ENCODE peak calls at places on chromosomes 12 and 14, in nine cellular contexts. O is neural crest cell, S is nephron progenitor cell, G is anterior cingulate cortex, Z is HCT116, E is left ventricle myocardium superior, Q is endothelial cell, K is substantia nigra, A is PC-9. L is an unnamed sample.

GRCh38 chr14:73289308-73289707 is 52.0 kb downstream of the PAPLN start:
- DNase-seq in O (no peak), S (no peak), G (no peak), Z (no peak), E (no peak), Q (no peak), K (no peak), A (no peak), L (no peak)

GRCh38 chr12:24066097-24066496 is 116.6 kb upstream of the SOX5 start:
- DNase-seq in O (no peak), S (no peak), G (no peak), Z (no peak), E (no peak), Q (no peak), K (no peak), A (no peak), L (no peak)

GRCh38 chr14:69281450-69282169 is 21.7 kb downstream of the GALNT16 start:
- DNase-seq in O (no peak), S (no peak), G (no peak), Z (no peak), E (peak), Q (no peak), K (no peak), A (no peak), L (peak)

GRCh38 chr12:57377103-57377840 is 53.6 kb downstream of the R3HDM2 start:
- DNase-seq in O (no peak), S (no peak), G (no peak), Z (no peak), E (no peak), Q (no peak), K (no peak), A (no peak), L (no peak)

GRCh38 chr12:72570601-72571000 is 298.4 kb downstream of the TRHDE start:
- DNase-seq in O (peak), S (peak), G (no peak), Z (peak), E (no peak), Q (peak), K (no peak), A (no peak), L (peak)

GRCh38 chr12:17278946-17279345 is 673.0 kb upstream of the LMO3 start:
- DNase-seq in O (no peak), S (no peak), G (no peak), Z (no peak), E (no peak), Q (no peak), K (no peak), A (no peak), L (no peak)

GRCh38 chr12:96099986-96100385 is 64.6 kb upstream of the LTA4H start:
- DNase-seq in O (no peak), S (no peak), G (no peak), Z (no peak), E (peak), Q (peak), K (no peak), A (no peak), L (no peak)

GRCh38 chr14:32492482-32492881 is 163.4 kb downstream of the AKAP6 start:
- DNase-seq in O (no peak), S (no peak), G (no peak), Z (no peak), E (no peak), Q (no peak), K (no peak), A (no peak), L (no peak)

GRCh38 chr12:28961948-28962384 is 187.1 kb upstream of the FAR2 start:
- DNase-seq in O (no peak), S (no peak), G (no peak), Z (no peak), E (no peak), Q (no peak), K (no peak), A (no peak), L (no peak)

GRCh38 chr12:91109148-91109564 is 2.1 kb downstream of the LUM start:
- DNase-seq in O (peak), S (peak), G (no peak), Z (peak), E (peak), Q (peak), K (no peak), A (peak), L (peak)

GRCh38 chr12:72465940-72466630 is 193.9 kb downstream of the TRHDE start:
- DNase-seq in O (no peak), S (no peak), G (no peak), Z (no peak), E (no peak), Q (no peak), K (no peak), A (no peak), L (no peak)

GRCh38 chr14:91926131-91926890 is 21.2 kb downstream of the FBLN5 start:
- DNase-seq in O (no peak), S (no peak), G (no peak), Z (no peak), E (no peak), Q (no peak), K (no peak), A (no peak), L (no peak)

GRCh38 chr12:122137681-122138080 is 36.3 kb downstream of the IL31 start:
- DNase-seq in O (no peak), S (peak), G (no peak), Z (no peak), E (no peak), Q (no peak), K (no peak), A (no peak), L (no peak)

GRCh38 chr14:33592298-33592697 is 358.6 kb downstream of the EGLN3 start:
- DNase-seq in O (no peak), S (no peak), G (no peak), Z (no peak), E (no peak), Q (no peak), K (no peak), A (no peak), L (no peak)

GRCh38 chr14:104931323-104931770 is 6.7 kb downstream of the PLD4 start:
- DNase-seq in O (no peak), S (no peak), G (no peak), Z (no peak), E (no peak), Q (no peak), K (no peak), A (no peak), L (peak)

GRCh38 chr12:47549258-47549657 is 156.6 kb downstream of the RPAP3 start:
- DNase-seq in O (no peak), S (no peak), G (no peak), Z (no peak), E (no peak), Q (no peak), K (no peak), A (no peak), L (no peak)